ENCODE peak calls at places on chromosomes 13 and 19, in ten cellular contexts. E is ovary, K is gastrocnemius medialis, F is IMR-90, M is tibial nerve, P is HCT116, X is heart left ventricle, G is breast epithelium, A is uterus, D is A549. U is an unnamed sample.
A peak's percentile ranks its signal among the peaks of the same experiment; 100 is the strongest.

GRCh38 chr19:50835103-50835784 is 1.9 kb upstream of the KLK15 start:
- DNase-seq in P (no peak), E (no peak), M (no peak), X (no peak), D (peak; percentile 51), F (no peak), G (no peak), A (no peak), K (no peak), U (peak; percentile 28)

GRCh38 chr13:35988648-35989081 is 142.5 kb downstream of the DCLK1 start:
- DNase-seq in F (no peak), M (no peak), E (no peak), G (no peak), X (no peak), A (no peak), K (no peak), P (no peak), D (no peak), U (no peak)

GRCh38 chr19:2540646-2541454 is 64.9 kb downstream of the GADD45B start:
- DNase-seq in X (peak; percentile 91), M (peak; percentile 73), G (peak; percentile 98), D (peak; percentile 87), P (peak; percentile 90), A (peak; percentile 87), F (peak; percentile 97), E (peak; percentile 83), K (peak; percentile 74), U (peak; percentile 92)

GRCh38 chr19:7637374-7638256 is 705 bp downstream of the STXBP2 start:
- DNase-seq in X (peak; percentile 79), M (no peak), A (no peak), E (no peak), K (no peak), F (no peak), D (peak; percentile 25), G (no peak), P (no peak), U (peak; percentile 78)

GRCh38 chr19:18894254-18895037 is 1.5 kb downstream of the CERS1 start:
- DNase-seq in X (no peak), F (peak; percentile 35), K (no peak), D (peak; percentile 18), A (peak; percentile 13), G (no peak), M (no peak), E (no peak), P (no peak), U (peak; percentile 69)

GRCh38 chr19:32330149-32330548 is 15.3 kb upstream of the ZNF507 start:
- DNase-seq in X (no peak), D (no peak), A (no peak), G (no peak), M (no peak), P (no peak), F (no peak), E (no peak), K (no peak), U (no peak)

GRCh38 chr19:11797491-11797890 is 832 bp upstream of the ZNF491 start:
- DNase-seq in G (peak; percentile 83), F (peak; percentile 87), P (peak; percentile 36), A (peak; percentile 89), K (peak; percentile 84), X (peak; percentile 89), E (peak; percentile 86), D (no peak), M (peak; percentile 60), U (peak; percentile 91)

GRCh38 chr19:10260141-10260584 is 8.1 kb downstream of the MRPL4 start:
- DNase-seq in G (peak; percentile 69), E (no peak), F (no peak), X (no peak), K (no peak), D (no peak), M (no peak), P (peak; percentile 23), A (no peak), U (no peak)

GRCh38 chr13:33272531-33273124 is 12.9 kb downstream of the STARD13 start:
- DNase-seq in G (no peak), E (no peak), K (no peak), X (no peak), M (no peak), F (no peak), P (no peak), D (no peak), A (no peak), U (no peak)

GRCh38 chr13:25727250-25727649 is 324.6 kb downstream of the SHISA2 start:
- DNase-seq in X (no peak), D (no peak), M (no peak), E (no peak), A (no peak), G (peak; percentile 29), K (no peak), F (no peak), P (no peak), U (no peak)

GRCh38 chr13:30704596-30704995 is 30.7 kb upstream of the ALOX5AP start:
- DNase-seq in F (no peak), A (no peak), K (no peak), D (no peak), M (no peak), X (no peak), G (no peak), P (no peak), E (no peak), U (no peak)

GRCh38 chr19:4538601-4538954 is 1.3 kb downstream of the LRG1 start:
- DNase-seq in D (no peak), M (no peak), P (no peak), X (no peak), A (no peak), F (no peak), G (no peak), K (no peak), E (no peak), U (no peak)

DNA sequence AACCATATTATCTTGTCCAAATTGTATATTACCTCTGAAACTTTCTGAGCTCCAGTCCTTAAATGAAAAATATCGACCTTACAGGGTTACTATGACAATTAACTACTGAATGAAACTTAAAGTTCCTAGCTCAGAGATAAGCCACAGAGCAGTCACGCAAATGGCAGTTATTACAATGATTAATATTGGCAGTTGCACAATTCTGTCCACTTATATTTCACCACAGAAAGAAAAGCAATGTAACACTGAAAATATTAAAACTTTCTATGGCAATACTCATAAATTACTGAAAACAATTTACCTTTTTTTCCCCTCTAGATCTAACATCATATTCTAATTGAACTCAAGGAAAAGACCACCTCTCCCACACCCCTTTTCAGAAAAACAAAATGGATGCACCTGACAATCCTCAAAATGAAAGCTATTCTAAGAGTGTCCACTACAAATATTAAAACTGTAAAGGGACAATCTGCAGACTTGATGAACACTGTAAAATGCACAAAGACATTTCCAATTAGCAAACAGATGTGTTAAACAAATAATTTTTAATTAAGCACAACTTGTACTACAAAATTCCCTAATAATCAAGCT is 14.6 kb downstream of the LNX2 start:
- DNase-seq in P (no peak), M (no peak), F (peak; percentile 33), D (no peak), E (no peak), A (no peak), G (no peak), K (no peak), X (no peak), U (no peak)
- TF ChIP-seq POLR2A in P (no peak), M (no peak), F (no peak), D (no peak), E (no peak), A (no peak), G (no peak), K (no peak), X (no peak), U (no peak)

DNA sequence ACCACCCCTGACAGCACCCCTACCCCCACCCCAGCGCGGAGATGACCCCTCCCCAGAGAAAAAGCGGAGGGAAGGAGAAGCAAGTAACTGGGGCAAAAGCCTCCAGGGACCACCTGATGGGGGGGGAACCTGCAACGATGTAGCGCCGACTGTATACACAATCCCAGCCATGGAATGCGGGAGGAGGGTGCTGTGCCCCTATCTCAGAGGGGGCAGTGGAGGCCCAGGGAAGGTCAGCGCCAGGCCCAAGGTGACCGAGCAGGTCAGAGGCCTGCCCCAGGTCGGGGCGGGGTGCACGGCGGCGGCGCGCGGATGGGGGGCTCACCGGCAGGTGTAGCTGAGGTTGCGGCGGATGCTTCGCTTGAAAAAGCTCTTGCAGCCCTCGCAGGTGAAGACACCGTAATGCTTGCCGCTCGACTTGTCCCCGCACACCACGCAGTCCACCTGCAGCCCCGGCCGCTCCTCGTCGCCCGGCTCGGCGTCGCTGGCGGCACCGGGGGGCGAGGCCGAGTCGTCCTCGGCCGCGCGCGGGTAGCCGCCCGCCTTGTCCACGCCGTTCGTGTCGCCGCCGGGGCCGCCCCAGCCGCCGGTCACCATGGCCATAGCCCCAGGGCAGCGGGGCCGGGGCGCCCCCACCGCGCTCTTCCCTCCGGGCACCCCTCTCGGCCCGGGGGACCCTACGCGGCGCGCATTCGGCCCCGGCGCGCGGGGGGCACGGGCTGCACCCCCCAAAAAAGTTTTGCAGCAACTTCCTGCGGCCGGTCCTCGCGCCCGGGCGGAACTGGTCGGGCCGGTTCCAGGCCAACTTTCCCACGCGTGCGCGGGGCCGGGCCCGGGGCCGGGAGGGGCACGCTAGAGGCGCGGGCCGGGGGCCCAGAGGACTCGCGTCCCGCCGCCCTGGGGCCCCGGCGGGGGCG is 843 bp downstream of the NR2F6 start:
- DNase-seq in K (no peak), A (no peak), M (no peak), X (peak; percentile 79), E (peak; percentile 46), F (no peak), D (no peak), G (no peak), P (no peak), U (no peak)
- H3K27ac ChIP-seq in K (peak overlapping the region; percentile 91), A (peak overlapping the region; percentile 76), M (peak overlapping the region; percentile 87), X (peak overlapping the region; percentile 86), E (peak overlapping the region; percentile 46), F (peak overlapping the region; percentile 69), D (peak overlapping the region; percentile 92), G (peak overlapping the region; percentile 62), P (peak overlapping the region; percentile 91), U (peak overlapping the region; percentile 82)

DNA sequence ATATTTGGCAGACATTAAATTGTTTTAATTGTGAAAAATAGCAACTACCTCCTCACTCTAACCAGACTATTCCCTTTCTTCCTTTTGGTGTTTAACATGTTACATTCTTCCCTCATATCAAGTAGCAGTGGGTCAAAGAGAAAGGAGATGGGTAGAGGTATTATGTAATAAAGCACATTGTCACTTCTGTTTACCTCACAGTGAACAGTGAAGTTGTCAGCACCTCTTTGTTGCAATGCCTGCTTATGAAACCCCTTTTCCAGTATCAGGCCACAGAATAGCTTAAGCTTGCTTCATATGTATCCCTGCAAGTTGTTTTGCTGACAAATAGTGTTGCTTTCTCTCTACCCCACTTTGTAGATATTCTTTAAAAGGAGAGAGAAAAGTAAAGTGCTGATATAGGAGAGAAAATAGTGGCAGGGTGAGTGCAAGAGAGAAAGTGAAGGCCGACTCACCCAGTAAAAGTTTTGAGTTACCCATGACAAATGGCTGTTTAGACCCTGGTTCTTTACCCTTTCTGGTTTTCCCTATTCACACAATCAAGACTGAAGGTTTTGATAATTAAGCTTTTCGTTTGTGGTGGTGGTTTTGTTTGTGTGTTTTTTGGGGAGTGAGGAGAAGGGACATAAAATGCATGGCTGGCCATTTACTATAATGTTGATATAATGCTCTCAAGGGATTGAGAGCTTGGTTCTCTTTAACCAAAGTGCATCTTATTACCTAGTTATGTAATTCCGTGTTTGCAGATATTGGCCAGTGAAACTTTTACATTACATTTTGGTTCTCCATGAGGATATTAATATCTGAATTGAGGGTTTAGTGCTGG is 3.7 kb downstream of the ITM2B start:
- DNase-seq in G (no peak), X (no peak), D (no peak), F (no peak), E (no peak), M (no peak), A (no peak), P (no peak), K (no peak), U (no peak)
- H3K4me1 ChIP-seq in G (peaks cover 16% of the 10 kb centered on the region), X (peaks cover 81% of the 10 kb centered on the region), D (peaks cover 35% of the 10 kb centered on the region), F (peaks cover 8% of the 10 kb centered on the region), E (peaks cover 7% of the 10 kb centered on the region), M (peaks cover 36% of the 10 kb centered on the region), A (peaks cover 2% of the 10 kb centered on the region), P (peaks cover 9% of the 10 kb centered on the region), K (peaks cover 63% of the 10 kb centered on the region), U (peaks cover 15% of the 10 kb centered on the region)

GRCh38 chr13:70747305-70747704 is 639.1 kb upstream of the KLHL1 start:
- DNase-seq in X (no peak), K (no peak), D (no peak), A (no peak), E (no peak), F (no peak), M (no peak), P (no peak), G (no peak), U (no peak)
- TF ChIP-seq POLR2A in X (no peak), K (no peak), D (no peak), A (no peak), E (no peak), F (no peak), M (no peak), P (no peak), G (no peak), U (no peak)

U was measured in testis.